ENCODE peak calls at places on chromosomes 7 and 10, in six cellular contexts. One of them, this sample, is unnamed.

GRCh38 chr7:139563856-139564255 is 40.4 kb downstream of the CLEC2L start:
- ATAC-seq in memory B cell: no peak
- ATAC-seq in A549: no peak
- ATAC-seq in activated T-cell treated with anti-CD3 and anti-CD28 coated beads, Interleukin-2, amount 50 U/mL, for 4 hours: no peak
- ATAC-seq in activated naive CD8-positive, alpha-beta T cell treated with anti-CD3 and anti-CD28 coated beads, Interleukin-2, amount 50 U/mL, for 24 hours: no peak
- ATAC-seq in left cardiac atrium: no peak
- ATAC-seq in this sample: no peak

GRCh38 chr10:955127-955819 is 23.8 kb upstream of the LARP4B start:
- ATAC-seq in memory B cell: no peak
- ATAC-seq in A549: peak
- ATAC-seq in activated T-cell treated with anti-CD3 and anti-CD28 coated beads, Interleukin-2, amount 50 U/mL, for 4 hours: no peak
- ATAC-seq in activated naive CD8-positive, alpha-beta T cell treated with anti-CD3 and anti-CD28 coated beads, Interleukin-2, amount 50 U/mL, for 24 hours: no peak
- ATAC-seq in left cardiac atrium: no peak
- ATAC-seq in this sample: no peak

GRCh38 chr7:101124376-101125056 is 2.4 kb upstream of the SERPINE1 start:
- ATAC-seq in memory B cell: no peak
- ATAC-seq in A549: peak
- ATAC-seq in activated T-cell treated with anti-CD3 and anti-CD28 coated beads, Interleukin-2, amount 50 U/mL, for 4 hours: no peak
- ATAC-seq in activated naive CD8-positive, alpha-beta T cell treated with anti-CD3 and anti-CD28 coated beads, Interleukin-2, amount 50 U/mL, for 24 hours: peak
- ATAC-seq in left cardiac atrium: no peak
- ATAC-seq in this sample: peak

GRCh38 chr10:66378117-66378876 is 547.5 kb upstream of the LRRTM3 start:
- ATAC-seq in memory B cell: no peak
- ATAC-seq in A549: no peak
- ATAC-seq in activated T-cell treated with anti-CD3 and anti-CD28 coated beads, Interleukin-2, amount 50 U/mL, for 4 hours: no peak
- ATAC-seq in activated naive CD8-positive, alpha-beta T cell treated with anti-CD3 and anti-CD28 coated beads, Interleukin-2, amount 50 U/mL, for 24 hours: no peak
- ATAC-seq in left cardiac atrium: no peak
- ATAC-seq in this sample: no peak

GRCh38 chr10:122373713-122374112 is 795 bp upstream of the PLEKHA1 start:
- ATAC-seq in memory B cell: no peak
- ATAC-seq in A549: peak
- ATAC-seq in activated T-cell treated with anti-CD3 and anti-CD28 coated beads, Interleukin-2, amount 50 U/mL, for 4 hours: no peak
- ATAC-seq in activated naive CD8-positive, alpha-beta T cell treated with anti-CD3 and anti-CD28 coated beads, Interleukin-2, amount 50 U/mL, for 24 hours: no peak
- ATAC-seq in left cardiac atrium: peak
- ATAC-seq in this sample: no peak

GRCh38 chr10:78856421-78856820 is 212.3 kb upstream of the ZMIZ1 start:
- ATAC-seq in memory B cell: no peak
- ATAC-seq in A549: no peak
- ATAC-seq in activated T-cell treated with anti-CD3 and anti-CD28 coated beads, Interleukin-2, amount 50 U/mL, for 4 hours: no peak
- ATAC-seq in activated naive CD8-positive, alpha-beta T cell treated with anti-CD3 and anti-CD28 coated beads, Interleukin-2, amount 50 U/mL, for 24 hours: no peak
- ATAC-seq in left cardiac atrium: peak
- ATAC-seq in this sample: no peak

GRCh38 chr7:92595281-92595680 is 5.1 kb upstream of the FAM133B start:
- ATAC-seq in memory B cell: no peak
- ATAC-seq in A549: no peak
- ATAC-seq in activated T-cell treated with anti-CD3 and anti-CD28 coated beads, Interleukin-2, amount 50 U/mL, for 4 hours: no peak
- ATAC-seq in activated naive CD8-positive, alpha-beta T cell treated with anti-CD3 and anti-CD28 coated beads, Interleukin-2, amount 50 U/mL, for 24 hours: peak
- ATAC-seq in left cardiac atrium: no peak
- ATAC-seq in this sample: peak

GRCh38 chr10:114397651-114398145 is 6.6 kb downstream of the AFAP1L2 start:
- ATAC-seq in memory B cell: no peak
- ATAC-seq in A549: no peak
- ATAC-seq in activated T-cell treated with anti-CD3 and anti-CD28 coated beads, Interleukin-2, amount 50 U/mL, for 4 hours: no peak
- ATAC-seq in activated naive CD8-positive, alpha-beta T cell treated with anti-CD3 and anti-CD28 coated beads, Interleukin-2, amount 50 U/mL, for 24 hours: no peak
- ATAC-seq in left cardiac atrium: peak
- ATAC-seq in this sample: no peak

GRCh38 chr10:26090762-26091161 is 125.8 kb upstream of the GAD2 start:
- ATAC-seq in memory B cell: no peak
- ATAC-seq in A549: no peak
- ATAC-seq in activated T-cell treated with anti-CD3 and anti-CD28 coated beads, Interleukin-2, amount 50 U/mL, for 4 hours: no peak
- ATAC-seq in activated naive CD8-positive, alpha-beta T cell treated with anti-CD3 and anti-CD28 coated beads, Interleukin-2, amount 50 U/mL, for 24 hours: no peak
- ATAC-seq in left cardiac atrium: no peak
- ATAC-seq in this sample: no peak

GRCh38 chr7:46741924-46742607 is 821.0 kb upstream of the IGFBP3 start:
- ATAC-seq in memory B cell: no peak
- ATAC-seq in A549: no peak
- ATAC-seq in activated T-cell treated with anti-CD3 and anti-CD28 coated beads, Interleukin-2, amount 50 U/mL, for 4 hours: no peak
- ATAC-seq in activated naive CD8-positive, alpha-beta T cell treated with anti-CD3 and anti-CD28 coated beads, Interleukin-2, amount 50 U/mL, for 24 hours: no peak
- ATAC-seq in left cardiac atrium: no peak
- ATAC-seq in this sample: no peak

GRCh38 chr7:7698930-7699329 is 19.5 kb downstream of the RPA3 start:
- ATAC-seq in memory B cell: no peak
- ATAC-seq in A549: no peak
- ATAC-seq in activated T-cell treated with anti-CD3 and anti-CD28 coated beads, Interleukin-2, amount 50 U/mL, for 4 hours: no peak
- ATAC-seq in activated naive CD8-positive, alpha-beta T cell treated with anti-CD3 and anti-CD28 coated beads, Interleukin-2, amount 50 U/mL, for 24 hours: no peak
- ATAC-seq in left cardiac atrium: no peak
- ATAC-seq in this sample: no peak

GRCh38 chr7:128003179-128003578 is 28.1 kb downstream of the LRRC4 start:
- ATAC-seq in memory B cell: peak
- ATAC-seq in A549: no peak
- ATAC-seq in activated T-cell treated with anti-CD3 and anti-CD28 coated beads, Interleukin-2, amount 50 U/mL, for 4 hours: no peak
- ATAC-seq in activated naive CD8-positive, alpha-beta T cell treated with anti-CD3 and anti-CD28 coated beads, Interleukin-2, amount 50 U/mL, for 24 hours: no peak
- ATAC-seq in left cardiac atrium: peak
- ATAC-seq in this sample: no peak

GRCh38 chr10:29598861-29599311 is 35.9 kb downstream of the SVIL start:
- ATAC-seq in memory B cell: no peak
- ATAC-seq in A549: no peak
- ATAC-seq in activated T-cell treated with anti-CD3 and anti-CD28 coated beads, Interleukin-2, amount 50 U/mL, for 4 hours: no peak
- ATAC-seq in activated naive CD8-positive, alpha-beta T cell treated with anti-CD3 and anti-CD28 coated beads, Interleukin-2, amount 50 U/mL, for 24 hours: no peak
- ATAC-seq in left cardiac atrium: peak
- ATAC-seq in this sample: no peak

GRCh38 chr10:19049577-19049976 is 976 bp downstream of the MALRD1 start:
- ATAC-seq in memory B cell: no peak
- ATAC-seq in A549: no peak
- ATAC-seq in activated T-cell treated with anti-CD3 and anti-CD28 coated beads, Interleukin-2, amount 50 U/mL, for 4 hours: no peak
- ATAC-seq in activated naive CD8-positive, alpha-beta T cell treated with anti-CD3 and anti-CD28 coated beads, Interleukin-2, amount 50 U/mL, for 24 hours: no peak
- ATAC-seq in left cardiac atrium: no peak
- ATAC-seq in this sample: no peak

GRCh38 chr7:45917658-45918057 is 3.4 kb downstream of the IGFBP3 start:
- ATAC-seq in memory B cell: peak
- ATAC-seq in A549: peak
- ATAC-seq in activated T-cell treated with anti-CD3 and anti-CD28 coated beads, Interleukin-2, amount 50 U/mL, for 4 hours: peak
- ATAC-seq in activated naive CD8-positive, alpha-beta T cell treated with anti-CD3 and anti-CD28 coated beads, Interleukin-2, amount 50 U/mL, for 24 hours: peak
- ATAC-seq in left cardiac atrium: peak
- ATAC-seq in this sample: peak

GRCh38 chr7:117530390-117530789 is 50.6 kb downstream of the CFTR start:
- ATAC-seq in memory B cell: no peak
- ATAC-seq in A549: no peak
- ATAC-seq in activated T-cell treated with anti-CD3 and anti-CD28 coated beads, Interleukin-2, amount 50 U/mL, for 4 hours: no peak
- ATAC-seq in activated naive CD8-positive, alpha-beta T cell treated with anti-CD3 and anti-CD28 coated beads, Interleukin-2, amount 50 U/mL, for 24 hours: no peak
- ATAC-seq in left cardiac atrium: no peak
- ATAC-seq in this sample: no peak

GRCh38 chr7:74101061-74101681 is 17.6 kb downstream of the LIMK1 start:
- ATAC-seq in memory B cell: peak
- ATAC-seq in A549: no peak
- ATAC-seq in activated T-cell treated with anti-CD3 and anti-CD28 coated beads, Interleukin-2, amount 50 U/mL, for 4 hours: no peak
- ATAC-seq in activated naive CD8-positive, alpha-beta T cell treated with anti-CD3 and anti-CD28 coated beads, Interleukin-2, amount 50 U/mL, for 24 hours: peak
- ATAC-seq in left cardiac atrium: peak
- ATAC-seq in this sample: no peak

GRCh38 chr10:91652364-91652763 is 19.5 kb upstream of the PPP1R3C start:
- ATAC-seq in memory B cell: no peak
- ATAC-seq in A549: peak
- ATAC-seq in activated T-cell treated with anti-CD3 and anti-CD28 coated beads, Interleukin-2, amount 50 U/mL, for 4 hours: no peak
- ATAC-seq in activated naive CD8-positive, alpha-beta T cell treated with anti-CD3 and anti-CD28 coated beads, Interleukin-2, amount 50 U/mL, for 24 hours: no peak
- ATAC-seq in left cardiac atrium: peak
- ATAC-seq in this sample: no peak

GRCh38 chr7:99514050-99514449 is 9.6 kb downstream of the ZKSCAN5 start:
- ATAC-seq in memory B cell: no peak
- ATAC-seq in A549: no peak
- ATAC-seq in activated T-cell treated with anti-CD3 and anti-CD28 coated beads, Interleukin-2, amount 50 U/mL, for 4 hours: peak
- ATAC-seq in activated naive CD8-positive, alpha-beta T cell treated with anti-CD3 and anti-CD28 coated beads, Interleukin-2, amount 50 U/mL, for 24 hours: no peak
- ATAC-seq in left cardiac atrium: no peak
- ATAC-seq in this sample: no peak

GRCh38 chr7:5646846-5647245 is 134.6 kb downstream of the RNF216 start:
- ATAC-seq in memory B cell: no peak
- ATAC-seq in A549: no peak
- ATAC-seq in activated T-cell treated with anti-CD3 and anti-CD28 coated beads, Interleukin-2, amount 50 U/mL, for 4 hours: no peak
- ATAC-seq in activated naive CD8-positive, alpha-beta T cell treated with anti-CD3 and anti-CD28 coated beads, Interleukin-2, amount 50 U/mL, for 24 hours: no peak
- ATAC-seq in left cardiac atrium: peak
- ATAC-seq in this sample: no peak

GRCh38 chr10:6280291-6280690 is 77.6 kb downstream of the PFKFB3 start:
- ATAC-seq in memory B cell: no peak
- ATAC-seq in A549: peak
- ATAC-seq in activated T-cell treated with anti-CD3 and anti-CD28 coated beads, Interleukin-2, amount 50 U/mL, for 4 hours: no peak
- ATAC-seq in activated naive CD8-positive, alpha-beta T cell treated with anti-CD3 and anti-CD28 coated beads, Interleukin-2, amount 50 U/mL, for 24 hours: no peak
- ATAC-seq in left cardiac atrium: no peak
- ATAC-seq in this sample: no peak

GRCh38 chr7:105682331-105683070 is 101.2 kb upstream of the EFCAB10 start:
- ATAC-seq in memory B cell: no peak
- ATAC-seq in A549: no peak
- ATAC-seq in activated T-cell treated with anti-CD3 and anti-CD28 coated beads, Interleukin-2, amount 50 U/mL, for 4 hours: no peak
- ATAC-seq in activated naive CD8-positive, alpha-beta T cell treated with anti-CD3 and anti-CD28 coated beads, Interleukin-2, amount 50 U/mL, for 24 hours: no peak
- ATAC-seq in left cardiac atrium: no peak
- ATAC-seq in this sample: no peak

GRCh38 chr10:11573497-11573896 is 38.0 kb downstream of the USP6NL start:
- ATAC-seq in memory B cell: peak
- ATAC-seq in A549: no peak
- ATAC-seq in activated T-cell treated with anti-CD3 and anti-CD28 coated beads, Interleukin-2, amount 50 U/mL, for 4 hours: peak
- ATAC-seq in activated naive CD8-positive, alpha-beta T cell treated with anti-CD3 and anti-CD28 coated beads, Interleukin-2, amount 50 U/mL, for 24 hours: no peak
- ATAC-seq in left cardiac atrium: peak
- ATAC-seq in this sample: no peak

GRCh38 chr10:97596101-97597055 is 6.9 kb downstream of the C10orf62 start:
- ATAC-seq in memory B cell: no peak
- ATAC-seq in A549: peak
- ATAC-seq in activated T-cell treated with anti-CD3 and anti-CD28 coated beads, Interleukin-2, amount 50 U/mL, for 4 hours: no peak
- ATAC-seq in activated naive CD8-positive, alpha-beta T cell treated with anti-CD3 and anti-CD28 coated beads, Interleukin-2, amount 50 U/mL, for 24 hours: no peak
- ATAC-seq in left cardiac atrium: peak
- ATAC-seq in this sample: no peak

GRCh38 chr7:6495597-6496262 is 48.0 kb upstream of the DAGLB start:
- ATAC-seq in memory B cell: no peak
- ATAC-seq in A549: peak
- ATAC-seq in activated T-cell treated with anti-CD3 and anti-CD28 coated beads, Interleukin-2, amount 50 U/mL, for 4 hours: no peak
- ATAC-seq in activated naive CD8-positive, alpha-beta T cell treated with anti-CD3 and anti-CD28 coated beads, Interleukin-2, amount 50 U/mL, for 24 hours: no peak
- ATAC-seq in left cardiac atrium: no peak
- ATAC-seq in this sample: peak

This sample was measured in activated T-helper 17 cell treated with anti-CD3 and anti-CD28 coated beads, Interleukin-2, amount 50 U/mL, for 72 hours.